ENCODE peak calls at places on chromosomes 2 and 18, in four cellular contexts. N is fibroblast of pulmonary artery, X is BJ, G is HFFc6. D is an unnamed sample.

GRCh38 chr18:28713026-28713425 is 536.1 kb upstream of the CDH2 start:
- DNase-seq in N (no peak), X (no peak), G (no peak), D (no peak)

GRCh38 chr2:119264781-119265692 is 41.4 kb downstream of the STEAP3 start:
- DNase-seq in N (peak), X (no peak), G (peak), D (peak)

GRCh38 chr2:12759248-12759647 is 42.5 kb downstream of the TRIB2 start:
- DNase-seq in N (peak), X (peak), G (peak), D (no peak)

GRCh38 chr2:239544846-239545465 is 144.1 kb upstream of the HDAC4 start:
- DNase-seq in N (no peak), X (no peak), G (no peak), D (no peak)

GRCh38 chr18:78540636-78541400 is 438.8 kb upstream of the SALL3 start:
- DNase-seq in N (no peak), X (no peak), G (no peak), D (no peak)

GRCh38 chr2:234308814-234309195 is 188.1 kb downstream of the ARL4C start:
- DNase-seq in N (peak), X (no peak), G (no peak), D (no peak)

GRCh38 chr2:74317696-74318095 is 25.5 kb downstream of the SLC4A5 start:
- DNase-seq in N (no peak), X (no peak), G (no peak), D (no peak)

GRCh38 chr2:36834203-36834602 is 132.1 kb downstream of the STRN start:
- DNase-seq in N (no peak), X (no peak), G (no peak), D (no peak)

GRCh38 chr2:233404227-233404626 is 49.9 kb downstream of the DGKD start:
- DNase-seq in N (peak), X (no peak), G (peak), D (no peak)

GRCh38 chr2:240179941-240180666 is 39.6 kb upstream of the OTOS start:
- DNase-seq in N (no peak), X (no peak), G (no peak), D (no peak)

GRCh38 chr2:240365971-240366471 is 69.4 kb upstream of the GPC1 start:
- DNase-seq in N (no peak), X (no peak), G (no peak), D (no peak)

GRCh38 chr2:79874015-79874414 is 361.2 kb downstream of the CTNNA2 start:
- DNase-seq in N (no peak), X (no peak), G (no peak), D (no peak)

DNA sequence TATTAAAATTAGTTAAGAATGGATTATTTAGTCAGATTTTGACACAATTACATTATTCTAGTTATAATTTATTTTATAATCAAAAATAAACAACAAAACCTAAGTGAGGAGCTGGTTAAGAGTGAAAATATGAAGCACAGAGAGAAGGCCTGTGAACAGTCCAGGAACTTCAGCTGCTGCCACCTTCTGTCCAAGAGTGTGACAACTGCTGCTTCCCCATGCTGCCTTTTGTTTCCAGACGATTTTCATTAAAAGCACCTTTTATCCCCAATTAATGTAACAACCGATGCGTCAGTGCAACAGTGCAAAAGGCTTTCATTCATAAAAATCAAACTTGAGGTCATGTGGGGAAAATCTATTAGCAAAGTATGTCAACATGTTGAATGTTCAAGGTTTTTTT is 363.6 kb downstream of the CTNNA2 start:
- DNase-seq in N (no peak), X (no peak), G (peak), D (no peak)
- TF ChIP-seq CTCF in N (no peak), X (peak), G (peak), D (peak)

DNA sequence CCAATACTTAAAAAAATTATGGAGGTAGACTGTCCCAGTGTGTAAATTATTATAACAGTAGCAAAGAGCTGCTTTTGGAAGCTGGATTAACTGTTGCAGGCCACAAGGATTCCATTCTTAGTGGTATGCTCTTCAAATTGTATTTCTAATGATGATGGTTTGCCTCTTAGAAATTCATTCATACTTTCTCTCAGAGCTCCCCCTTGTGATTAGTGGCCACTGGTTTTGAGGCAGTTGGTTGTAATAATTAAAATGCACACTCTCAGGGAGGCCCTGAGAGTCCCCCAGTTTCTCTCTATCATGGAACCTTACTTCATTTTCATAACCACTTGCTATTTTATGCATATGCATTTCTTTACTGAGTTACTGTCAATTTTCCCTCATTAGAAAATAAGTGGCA is 122.5 kb downstream of the PLA2R1 start:
- DNase-seq in N (peak), X (no peak), G (peak), D (no peak)
- TF ChIP-seq CTCF in N (peak), X (peak), G (peak), D (peak)

DNA sequence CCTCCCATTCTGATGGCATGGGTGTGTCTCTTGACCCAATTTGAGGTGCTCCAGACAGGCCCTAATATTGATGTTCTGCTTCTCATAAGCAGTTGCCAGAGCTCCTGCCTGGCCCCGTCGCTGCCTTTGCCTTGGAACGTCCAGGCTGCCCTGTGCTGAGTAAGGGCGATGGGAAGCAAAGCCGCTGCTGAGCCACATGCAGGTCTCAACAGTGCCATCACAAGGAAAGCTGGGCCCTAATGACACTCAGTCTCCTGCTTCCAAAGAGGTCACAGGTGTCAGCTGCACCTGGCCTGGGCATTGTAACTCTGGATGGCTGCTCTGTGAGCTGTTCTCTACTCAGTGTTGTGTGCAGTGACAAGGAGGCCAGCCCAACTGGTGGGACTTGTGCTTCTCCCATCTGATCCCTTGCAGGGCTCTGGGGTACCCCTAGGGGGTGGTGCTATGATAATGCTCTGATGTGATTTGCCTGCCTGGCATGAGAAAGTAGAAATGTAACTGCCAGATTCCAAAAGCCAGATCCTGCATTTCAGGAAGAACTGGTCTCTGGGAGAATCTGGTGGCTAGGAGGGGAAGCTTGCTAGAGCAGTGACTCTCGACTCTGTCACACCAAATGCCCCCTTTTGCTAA is 8.7 kb downstream of the TTC39C start:
- DNase-seq in N (no peak), X (no peak), G (no peak), D (no peak)
- TF ChIP-seq CTCF in N (no peak), X (peak), G (peak), D (no peak)

DNA sequence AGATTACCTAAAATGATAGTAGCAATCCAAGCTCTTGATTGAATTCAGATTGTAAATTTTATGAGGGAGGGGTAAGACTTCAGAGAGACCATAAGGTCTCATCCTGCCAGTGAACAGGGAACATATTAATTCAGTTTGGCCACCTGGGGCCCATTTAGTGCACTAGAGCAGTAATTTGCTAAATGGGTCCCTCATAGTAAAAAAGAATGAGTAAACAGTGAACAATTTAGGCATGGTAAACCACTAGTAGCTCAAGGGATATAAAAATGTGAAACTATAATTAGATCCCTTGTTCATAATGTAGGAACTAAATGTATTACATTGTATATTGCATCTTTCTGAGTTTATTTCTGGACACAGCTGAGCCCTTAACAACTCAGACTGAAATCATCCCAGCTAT is 4.9 kb upstream of the PHLPP1 start:
- DNase-seq in N (no peak), X (peak), G (peak), D (no peak)
- TF ChIP-seq CTCF in N (no peak), X (peak), G (peak), D (no peak)

GRCh38 chr2:158178646-158179045 is 77.0 kb downstream of the UPP2 start:
- DNase-seq in N (no peak), X (peak), G (no peak), D (no peak)

GRCh38 chr2:158184001-158184400 is 82.3 kb downstream of the UPP2 start:
- DNase-seq in N (no peak), X (no peak), G (no peak), D (no peak)

GRCh38 chr2:158182681-158183350 is 81.1 kb downstream of the UPP2 start:
- DNase-seq in N (no peak), X (no peak), G (no peak), D (no peak)

GRCh38 chr2:158181171-158181570 is 79.5 kb downstream of the UPP2 start:
- DNase-seq in N (no peak), X (no peak), G (no peak), D (no peak)

GRCh38 chr2:158179660-158180059 is 78.0 kb downstream of the UPP2 start:
- DNase-seq in N (peak), X (no peak), G (no peak), D (no peak)
- TF ChIP-seq CTCF in N (peak), X (peak), G (peak), D (peak)